ENCODE peak calls at places on chromosomes 16 and 17, in five cellular contexts. J is IMR-90, R is mesendoderm, E is H9, P is H1. D is an unnamed sample.

GRCh38 chr17:17079336-17079735 is 37.1 kb downstream of the MPRIP start:
- DNase-seq in J (no peak), R (peak; percentile 91), E (no peak), P (no peak), D (no peak)

GRCh38 chr16:59432934-59433333 is 698.8 kb upstream of the GOT2 start:
- DNase-seq in J (no peak), R (no peak), E (no peak), P (no peak), D (no peak)

GRCh38 chr17:72362466-72363335 is 241.9 kb downstream of the SOX9 start:
- DNase-seq in J (peak; percentile 92), R (no peak), E (no peak), P (no peak), D (peak; percentile 75)

GRCh38 chr17:70111201-70111600 is 36.2 kb downstream of the KCNJ16 start:
- DNase-seq in J (no peak), R (no peak), E (no peak), P (no peak), D (no peak)

GRCh38 chr17:13642188-13642587 is 40.5 kb upstream of the HS3ST3A1 start:
- DNase-seq in J (no peak), R (no peak), E (no peak), P (no peak), D (peak; percentile 6)

GRCh38 chr16:50575743-50576142 is 27.5 kb downstream of the NKD1 start:
- DNase-seq in J (no peak), R (no peak), E (no peak), P (no peak), D (no peak)

GRCh38 chr16:9012848-9013507 is 49.3 kb upstream of the USP7 start:
- DNase-seq in J (no peak), R (peak; percentile 87), E (peak; percentile 93), P (peak; percentile 88), D (peak; percentile 27)

GRCh38 chr16:16062023-16062932 is 112.9 kb downstream of the ABCC1 start:
- DNase-seq in J (no peak), R (peak; percentile 11), E (no peak), P (no peak), D (peak; percentile 41)

GRCh38 chr16:85436636-85437160 is 176.4 kb upstream of the GSE1 start:
- DNase-seq in J (no peak), R (peak; percentile 74), E (peak; percentile 88), P (peak; percentile 82), D (no peak)

DNA sequence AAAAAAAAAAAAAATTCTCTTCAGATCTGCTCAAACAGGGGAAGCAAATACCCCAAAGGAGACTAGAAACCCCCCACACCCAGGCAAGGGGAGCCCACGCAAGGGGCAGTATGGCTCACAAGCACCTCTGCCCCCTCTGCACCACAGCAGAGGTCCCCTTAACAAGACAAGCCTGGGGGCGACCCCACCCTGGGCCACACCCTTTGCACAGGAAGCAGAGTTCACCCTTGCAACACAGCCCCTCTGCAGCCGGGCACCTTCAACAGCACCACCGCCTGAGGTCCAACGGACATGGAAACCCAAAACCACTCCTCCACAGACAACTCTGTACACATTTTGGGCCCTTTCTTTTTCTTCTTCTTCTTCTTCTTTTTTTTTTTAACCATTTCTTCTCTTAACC is 12.8 kb downstream of the AXIN1 start:
- DNase-seq in J (no peak), R (no peak), E (no peak), P (no peak), D (no peak)
- H3K4ac ChIP-seq in J (no peak overlapping the region), R (no peak overlapping the region), E (no peak overlapping the region), P (no peak overlapping the region), D (no peak overlapping the region)

GRCh38 chr17:75078097-75079022 is 9.4 kb upstream of the SLC16A5 start:
- DNase-seq in J (peak; percentile 78), R (no peak), E (peak; percentile 39), P (no peak), D (peak; percentile 70)
- H2BK120ac ChIP-seq in J (peak overlapping the region; percentile 87), R (no peak overlapping the region), E (no peak overlapping the region), P (no peak overlapping the region), D (peak overlapping the region; percentile 82)

DNA sequence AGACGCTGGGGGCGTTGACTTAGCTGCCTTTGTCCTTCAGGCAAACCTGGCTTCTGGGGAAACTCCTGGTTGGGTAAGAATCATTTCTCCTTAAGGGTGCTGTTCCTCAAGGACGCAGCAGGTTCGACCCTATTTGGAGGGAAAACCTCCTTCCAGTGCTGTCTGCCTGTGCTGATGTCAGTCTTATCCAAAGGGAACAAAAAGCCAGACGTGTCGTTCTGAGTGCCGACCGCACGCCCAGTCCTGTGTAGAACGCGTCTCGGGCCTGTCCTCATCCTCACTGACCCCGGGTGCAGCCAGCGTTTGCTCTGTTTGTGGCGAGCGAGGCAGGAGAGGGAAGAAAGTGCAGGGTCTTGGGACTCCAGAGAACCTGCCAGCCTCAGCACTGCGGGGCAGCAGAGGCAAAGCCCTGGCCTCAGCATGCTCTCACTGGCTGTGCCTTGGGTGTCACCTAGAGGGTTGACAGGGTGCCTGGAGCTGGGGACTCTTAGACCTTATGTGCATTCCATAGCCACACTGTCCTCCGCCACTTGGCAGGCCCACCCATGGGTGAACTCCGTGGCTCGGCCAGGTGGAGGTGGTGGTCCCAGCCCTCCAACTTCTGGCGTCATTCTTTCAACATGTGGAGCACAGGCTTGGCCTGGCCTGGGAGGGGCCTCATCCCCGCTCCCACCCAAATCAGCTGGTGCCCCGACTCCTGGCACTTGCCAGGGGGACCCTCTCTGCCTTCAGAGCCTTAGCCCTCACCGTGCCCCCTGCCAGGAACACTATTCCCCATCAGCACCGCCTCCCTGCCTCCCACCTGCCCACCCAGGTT is 6.0 kb downstream of the SNN start:
- DNase-seq in J (no peak), R (no peak), E (no peak), P (no peak), D (no peak)
- H3K9ac ChIP-seq in J (no peak overlapping the region), R (no peak overlapping the region), E (no peak overlapping the region), P (no peak overlapping the region), D (no peak overlapping the region)

DNA sequence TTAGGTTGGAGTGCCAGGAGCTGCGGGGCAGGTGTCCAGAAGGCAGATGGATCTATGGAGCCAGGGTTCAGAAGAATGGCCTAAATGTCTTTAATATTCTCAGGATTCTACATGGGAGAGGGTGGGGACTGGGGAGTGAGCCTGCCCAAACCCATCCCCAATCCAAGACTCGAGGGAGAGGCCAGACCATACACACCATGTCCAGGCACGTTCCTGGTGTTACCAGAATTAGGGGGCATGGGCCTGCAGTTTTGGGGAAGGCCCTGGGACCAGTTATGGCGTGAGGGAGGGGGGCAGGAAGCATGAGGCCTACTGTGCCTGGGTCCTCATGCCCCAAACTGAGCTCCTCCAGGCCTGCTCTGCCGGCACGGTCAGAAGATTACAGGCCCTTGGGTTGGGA is 1.9 kb downstream of the TAX1BP3 start:
- DNase-seq in J (no peak), R (no peak), E (peak; percentile 27), P (no peak), D (no peak)
- H3K4ac ChIP-seq in J (peak overlapping the region; percentile 29), R (no peak overlapping the region), E (no peak overlapping the region), P (no peak overlapping the region), D (peak overlapping the region; percentile 15)

DNA sequence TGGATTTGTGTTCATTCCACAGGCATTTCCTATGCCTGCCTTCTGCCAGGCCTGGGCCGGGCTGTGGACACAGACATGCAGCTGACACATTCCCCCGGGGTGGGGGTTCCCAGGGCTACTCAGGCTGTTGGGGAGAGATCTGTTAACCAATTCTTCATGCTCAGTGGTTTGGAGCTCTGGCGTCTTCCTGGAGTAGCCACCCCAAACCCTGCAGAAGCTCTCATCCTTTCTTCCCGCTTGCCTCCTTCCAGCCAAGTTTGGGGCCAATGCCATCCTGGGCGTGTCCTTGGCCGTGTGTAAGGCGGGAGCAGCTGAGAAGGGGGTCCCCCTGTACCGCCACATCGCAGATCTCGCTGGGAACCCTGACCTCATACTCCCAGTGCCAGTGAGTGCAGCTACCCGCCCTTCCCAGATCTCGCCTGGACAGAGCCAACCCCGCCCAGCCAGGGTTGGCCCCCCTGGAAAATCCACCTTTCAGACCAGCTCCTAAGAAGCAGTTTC is 2.6 kb downstream of the ENO3 start:
- DNase-seq in J (peak; percentile 76), R (no peak), E (no peak), P (no peak), D (no peak)
- H2BK120ac ChIP-seq in J (peak overlapping the region; percentile 94), R (no peak overlapping the region), E (no peak overlapping the region), P (no peak overlapping the region), D (no peak overlapping the region)

DNA sequence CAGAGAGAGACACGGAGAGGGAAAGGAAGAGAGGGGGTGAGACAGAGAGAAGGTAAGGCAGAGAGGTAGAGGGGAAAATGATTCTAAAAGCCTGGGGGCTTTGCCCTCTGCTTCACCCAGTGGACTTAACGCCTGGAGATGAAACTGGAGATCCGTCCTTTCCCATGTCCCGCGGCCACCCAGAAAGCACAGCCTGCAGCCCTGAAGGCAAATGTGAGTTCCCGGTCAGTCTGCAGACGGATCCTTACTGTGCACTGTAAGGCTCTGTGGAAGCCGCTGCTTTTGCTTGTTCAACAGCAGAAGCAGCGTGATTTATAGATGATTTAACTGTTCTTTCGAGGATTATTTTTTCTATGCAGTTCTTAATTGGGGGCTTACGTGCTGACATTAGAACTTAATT is 290.4 kb downstream of the FOXL1 start:
- DNase-seq in J (no peak), R (no peak), E (no peak), P (no peak), D (no peak)
- H3K9ac ChIP-seq in J (no peak overlapping the region), R (no peak overlapping the region), E (no peak overlapping the region), P (no peak overlapping the region), D (no peak overlapping the region)

GRCh38 chr17:21018894-21019293 is 23.9 kb downstream of the USP22 start:
- DNase-seq in J (no peak), R (no peak), E (no peak), P (no peak), D (no peak)

GRCh38 chr17:21017256-21017655 is 25.6 kb downstream of the USP22 start:
- DNase-seq in J (no peak), R (no peak), E (no peak), P (no peak), D (no peak)

GRCh38 chr17:21015564-21015963 is 27.2 kb downstream of the USP22 start:
- DNase-seq in J (no peak), R (no peak), E (no peak), P (no peak), D (no peak)

GRCh38 chr17:21017861-21018260 is 24.9 kb downstream of the USP22 start:
- DNase-seq in J (no peak), R (no peak), E (no peak), P (no peak), D (no peak)

GRCh38 chr17:21016826-21017225 is 26.0 kb downstream of the USP22 start:
- DNase-seq in J (no peak), R (no peak), E (no peak), P (no peak), D (no peak)
- H3K4ac ChIP-seq in J (no peak overlapping the region), R (no peak overlapping the region), E (no peak overlapping the region), P (no peak overlapping the region), D (no peak overlapping the region)

GRCh38 chr17:20313306-20313705 is 154.0 kb downstream of the LGALS9B start:
- DNase-seq in J (no peak), R (no peak), E (no peak), P (no peak), D (no peak)
- H2BK120ac ChIP-seq in J (no peak overlapping the region), R (no peak overlapping the region), E (no peak overlapping the region), P (no peak overlapping the region), D (no peak overlapping the region)

D was measured in mesenchymal stem cell.